ENCODE peak calls at places on chromosome 3, in four cellular contexts. M is HepG2, S is WTC11, R is K562. O is an unnamed sample.

GRCh38 chr3:113697192-113698090 is 999 bp upstream of the USF3 start:
- DNase-seq in M (peak; percentile 7), S (peak; percentile 24), R (no peak), O (no peak)

GRCh38 chr3:17845026-17845425 is 102.6 kb upstream of the TBC1D5 start:
- DNase-seq in M (no peak), S (no peak), R (no peak), O (no peak)

GRCh38 chr3:165464736-165465135 is 268.6 kb upstream of the SLITRK3 start:
- DNase-seq in M (no peak), S (no peak), R (no peak), O (no peak)

GRCh38 chr3:13715961-13716360 is 163.9 kb downstream of the WNT7A start:
- DNase-seq in M (no peak), S (peak; percentile 5), R (no peak), O (no peak)

GRCh38 chr3:140406655-140407054 is 271.2 kb upstream of the TRIM42 start:
- DNase-seq in M (no peak), S (no peak), R (no peak), O (no peak)

GRCh38 chr3:104273046-104273649 is 1093.6 kb upstream of the ALCAM start:
- DNase-seq in M (peak; percentile 31), S (no peak), R (no peak), O (no peak)

GRCh38 chr3:9916734-9917680 is at the start of gene IL17RC:
- DNase-seq in M (peak; percentile 83), S (peak; percentile 84), R (peak; percentile 94), O (no peak)

GRCh38 chr3:123169492-123169929 is 32.2 kb upstream of the SEC22A start:
- DNase-seq in M (no peak), S (no peak), R (no peak), O (no peak)

GRCh38 chr3:127417709-127418559 is 130.1 kb upstream of the PRR20G start:
- DNase-seq in M (no peak), S (no peak), R (no peak), O (no peak)
- TF ChIP-seq NR2C2 in M (no peak), S (no peak), R (no peak), O (no peak)

DNA sequence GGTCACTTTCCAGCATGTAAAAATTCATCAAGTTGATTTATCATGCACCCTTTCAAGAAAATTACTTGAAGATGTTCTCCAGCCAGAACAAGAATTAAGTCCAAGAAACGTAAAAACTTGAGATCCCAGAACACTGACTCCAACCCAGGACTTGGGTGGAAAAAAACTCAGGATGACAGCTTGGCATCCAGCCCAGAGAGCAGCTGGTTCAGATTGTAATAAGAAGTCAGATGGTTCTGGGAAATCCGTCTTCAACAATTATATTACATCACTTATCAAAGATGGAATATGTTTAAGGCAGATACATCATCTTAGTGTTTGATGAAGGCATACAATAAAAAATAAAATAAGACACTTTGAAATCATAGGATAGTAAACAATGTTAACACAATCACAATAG is 23.0 kb upstream of the DNAJC13 start:
- DNase-seq in M (no peak), S (no peak), R (no peak), O (no peak)
- TF ChIP-seq NR2C2 in M (no peak), S (no peak), R (no peak), O (no peak)

GRCh38 chr3:32998631-32999451 is 47.4 kb downstream of the CCR4 start:
- DNase-seq in M (no peak), S (no peak), R (no peak), O (no peak)
- TF ChIP-seq NR2C2 in M (no peak), S (no peak), R (no peak), O (no peak)

DNA sequence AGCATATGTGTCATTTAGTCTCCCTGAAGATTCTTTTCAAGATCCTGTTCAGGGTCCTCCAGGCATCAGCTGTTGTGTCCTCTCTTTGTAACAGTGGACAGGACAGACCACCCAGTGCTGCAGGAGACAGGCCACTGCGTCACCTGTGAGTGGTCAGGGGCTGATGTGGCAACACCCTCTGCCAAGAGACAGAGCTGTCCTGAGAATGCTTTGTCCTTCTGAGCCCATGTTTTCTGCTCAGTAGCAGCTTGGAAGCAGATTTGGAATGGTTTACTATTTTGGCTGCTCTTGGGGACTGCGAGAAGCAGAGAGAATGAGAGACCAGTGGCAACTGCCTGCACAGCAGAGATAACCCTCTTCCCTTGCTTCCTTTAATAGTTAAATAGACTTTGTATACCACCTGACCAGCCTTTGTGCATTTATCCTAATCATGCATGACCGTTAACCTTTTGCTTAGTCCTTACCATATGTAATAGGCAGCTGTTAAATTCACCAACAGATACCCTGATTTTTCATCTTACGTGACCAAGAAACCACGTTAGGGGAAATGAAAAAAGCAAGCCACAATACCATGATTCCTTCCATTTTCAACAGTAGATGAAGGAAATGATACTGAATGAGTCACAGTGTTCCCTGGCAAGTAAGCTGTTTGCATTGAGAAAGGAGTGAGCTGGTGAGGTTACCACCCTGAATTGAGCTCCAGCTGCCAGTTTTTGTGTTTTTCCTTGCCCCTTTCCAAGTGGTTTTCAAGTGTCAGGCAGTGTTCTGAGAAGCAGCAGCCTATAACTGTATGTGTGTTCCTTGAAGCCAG is 35.5 kb downstream of the B3GALNT1 start:
- DNase-seq in M (no peak), S (no peak), R (no peak), O (peak; percentile 94)
- TF ChIP-seq NR2C2 in M (no peak), S (no peak), R (no peak), O (no peak)

GRCh38 chr3:193779933-193780332 is 186.9 kb downstream of the OPA1 start:
- DNase-seq in M (no peak), S (no peak), R (no peak), O (no peak)

GRCh38 chr3:193782280-193782654 is 189.3 kb downstream of the OPA1 start:
- DNase-seq in M (no peak), S (no peak), R (no peak), O (no peak)

GRCh38 chr3:193780371-193780770 is 187.4 kb downstream of the OPA1 start:
- DNase-seq in M (no peak), S (no peak), R (no peak), O (no peak)

GRCh38 chr3:193782747-193783146 is 189.7 kb downstream of the OPA1 start:
- DNase-seq in M (no peak), S (no peak), R (no peak), O (no peak)

GRCh38 chr3:193780810-193781472 is 187.9 kb downstream of the OPA1 start:
- DNase-seq in M (peak; percentile 44), S (peak; percentile 72), R (peak; percentile 78), O (no peak)
- TF ChIP-seq NR2C2 in M (no peak), S (no peak), R (no peak), O (no peak)

DNA sequence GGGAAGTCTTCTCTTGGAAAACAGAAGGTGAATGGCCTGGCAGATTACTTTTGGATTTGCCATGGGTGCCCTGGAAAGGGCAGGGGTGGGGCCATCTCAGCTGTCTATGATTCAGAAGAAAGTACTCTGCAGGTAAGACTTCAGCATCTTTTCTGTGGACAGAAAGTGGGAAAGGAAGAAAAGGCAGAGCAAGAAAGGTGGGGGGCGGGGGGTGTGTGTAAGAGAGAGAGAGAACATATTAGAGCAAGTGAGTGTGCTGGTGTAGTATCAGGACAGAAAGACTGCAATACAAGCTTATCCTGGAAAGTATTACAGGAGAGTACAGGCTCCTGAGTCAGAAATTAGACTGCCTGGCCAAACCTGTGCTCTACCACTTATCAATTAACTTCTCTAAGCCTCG is 5.5 kb downstream of the TAGLN3 start:
- DNase-seq in M (no peak), S (no peak), R (no peak), O (no peak)
- TF ChIP-seq NR2C2 in M (no peak), S (no peak), R (no peak), O (no peak)

DNA sequence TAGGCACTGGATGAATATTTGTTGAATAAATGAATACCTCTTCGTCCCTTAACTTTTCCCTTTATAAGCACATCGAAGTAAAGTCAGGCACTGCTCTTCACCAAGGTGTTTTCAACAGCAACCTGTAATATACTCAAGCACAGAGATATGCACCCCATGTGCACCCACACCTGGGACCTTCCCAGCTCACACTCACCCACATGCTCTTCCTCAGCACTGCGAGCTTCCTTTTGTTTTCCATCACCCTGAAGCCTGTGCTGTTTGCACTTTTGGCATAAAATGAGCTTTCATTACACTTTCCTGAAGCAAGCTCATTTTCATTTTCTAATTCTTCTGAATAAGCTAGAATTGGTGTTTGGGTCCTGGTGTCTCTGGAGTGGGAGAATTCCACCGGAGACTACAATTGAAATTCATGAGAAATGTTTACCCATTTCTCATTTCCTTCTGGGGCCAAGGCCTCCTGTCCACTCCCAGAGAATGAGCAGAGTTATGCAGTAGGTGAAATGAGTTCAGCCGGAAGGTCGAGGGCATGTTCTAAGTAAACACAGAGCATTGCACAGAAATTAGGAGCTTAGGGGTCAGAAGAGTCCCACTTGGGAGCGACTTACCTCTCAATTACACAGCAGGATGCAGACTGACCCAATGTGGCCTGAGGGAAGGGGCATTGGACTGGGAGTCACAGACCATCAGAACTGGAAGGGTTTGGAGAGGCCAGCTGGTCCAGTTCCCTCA is 15.0 kb downstream of the MASP1 start:
- DNase-seq in M (peak; percentile 65), S (no peak), R (no peak), O (no peak)
- TF ChIP-seq NR2C2 in M (peak; percentile 87), S (no peak), R (no peak), O (no peak)